ENCODE peak calls at places on chromosomes 11 and 22, in six cellular contexts. One of them, this sample, is unnamed.

GRCh38 chr11:3984896-3985295 is 109.7 kb upstream of the RRM1 start:
- DNase-seq in GM12878: no peak
- DNase-seq in HCT116: no peak
- DNase-seq in SK-N-SH: peak
- DNase-seq in K562: peak
- DNase-seq in HepG2: no peak
- DNase-seq in this sample: no peak

GRCh38 chr11:77233011-77233410 is 68.5 kb downstream of the GDPD4 start:
- DNase-seq in GM12878: no peak
- DNase-seq in HCT116: no peak
- DNase-seq in SK-N-SH: no peak
- DNase-seq in K562: no peak
- DNase-seq in HepG2: no peak
- DNase-seq in this sample: no peak

GRCh38 chr22:48897959-48898358 is 929.7 kb downstream of the BRD1 start:
- DNase-seq in GM12878: no peak
- DNase-seq in HCT116: no peak
- DNase-seq in SK-N-SH: no peak
- DNase-seq in K562: no peak
- DNase-seq in HepG2: no peak
- DNase-seq in this sample: no peak

GRCh38 chr22:46286006-46286405 is 10.7 kb upstream of the GTSE1 start:
- DNase-seq in GM12878: no peak
- DNase-seq in HCT116: no peak
- DNase-seq in SK-N-SH: no peak
- DNase-seq in K562: no peak
- DNase-seq in HepG2: no peak
- DNase-seq in this sample: no peak

GRCh38 chr11:88102595-88102929 is 72.7 kb downstream of the RAB38 start:
- DNase-seq in GM12878: no peak
- DNase-seq in HCT116: no peak
- DNase-seq in SK-N-SH: no peak
- DNase-seq in K562: no peak
- DNase-seq in HepG2: no peak
- DNase-seq in this sample: no peak

GRCh38 chr11:96259053-96259837 is 83.8 kb downstream of the MAML2 start:
- DNase-seq in GM12878: no peak
- DNase-seq in HCT116: no peak
- DNase-seq in SK-N-SH: no peak
- DNase-seq in K562: no peak
- DNase-seq in HepG2: no peak
- DNase-seq in this sample: no peak

GRCh38 chr22:43014062-43014875 is 680 bp downstream of the PACSIN2 start:
- DNase-seq in GM12878: no peak
- DNase-seq in HCT116: no peak
- DNase-seq in SK-N-SH: peak
- DNase-seq in K562: peak
- DNase-seq in HepG2: peak
- DNase-seq in this sample: no peak

GRCh38 chr11:89220684-89221339 is 43.1 kb downstream of the TYR start:
- DNase-seq in GM12878: no peak
- DNase-seq in HCT116: no peak
- DNase-seq in SK-N-SH: no peak
- DNase-seq in K562: no peak
- DNase-seq in HepG2: no peak
- DNase-seq in this sample: no peak

GRCh38 chr11:120324932-120325810 is at the start of gene TLCD5:
- DNase-seq in GM12878: no peak
- DNase-seq in HCT116: peak
- DNase-seq in SK-N-SH: peak
- DNase-seq in K562: peak
- DNase-seq in HepG2: peak
- DNase-seq in this sample: no peak

GRCh38 chr11:125588505-125588904 is 4.1 kb upstream of the STT3A start:
- DNase-seq in GM12878: no peak
- DNase-seq in HCT116: peak
- DNase-seq in SK-N-SH: no peak
- DNase-seq in K562: peak
- DNase-seq in HepG2: no peak
- DNase-seq in this sample: no peak

GRCh38 chr22:27715078-27715477 is 86.5 kb downstream of the MN1 start:
- DNase-seq in GM12878: no peak
- DNase-seq in HCT116: no peak
- DNase-seq in SK-N-SH: peak
- DNase-seq in K562: no peak
- DNase-seq in HepG2: no peak
- DNase-seq in this sample: no peak

GRCh38 chr11:24386551-24387404 is 110.1 kb upstream of the LUZP2 start:
- DNase-seq in GM12878: no peak
- DNase-seq in HCT116: no peak
- DNase-seq in SK-N-SH: peak
- DNase-seq in K562: no peak
- DNase-seq in HepG2: peak
- DNase-seq in this sample: no peak

GRCh38 chr11:20000393-20001134 is 159.7 kb downstream of the DBX1 start:
- DNase-seq in GM12878: no peak
- DNase-seq in HCT116: no peak
- DNase-seq in SK-N-SH: no peak
- DNase-seq in K562: no peak
- DNase-seq in HepG2: peak
- DNase-seq in this sample: no peak

GRCh38 chr22:40620464-40621046 is 16.0 kb downstream of the MRTFA start:
- DNase-seq in GM12878: no peak
- DNase-seq in HCT116: peak
- DNase-seq in SK-N-SH: no peak
- DNase-seq in K562: peak
- DNase-seq in HepG2: no peak
- DNase-seq in this sample: no peak

GRCh38 chr11:45339754-45340519 is 53.8 kb upstream of the SYT13 start:
- DNase-seq in GM12878: peak
- DNase-seq in HCT116: peak
- DNase-seq in SK-N-SH: peak
- DNase-seq in K562: peak
- DNase-seq in HepG2: peak
- DNase-seq in this sample: peak

GRCh38 chr11:72751293-72752087 is 718 bp downstream of the ARAP1 start:
- DNase-seq in GM12878: no peak
- DNase-seq in HCT116: no peak
- DNase-seq in SK-N-SH: peak
- DNase-seq in K562: peak
- DNase-seq in HepG2: no peak
- DNase-seq in this sample: no peak

GRCh38 chr22:19693981-19694670 is 20.2 kb upstream of the SEPTIN5 start:
- DNase-seq in GM12878: no peak
- DNase-seq in HCT116: no peak
- DNase-seq in SK-N-SH: no peak
- DNase-seq in K562: no peak
- DNase-seq in HepG2: no peak
- DNase-seq in this sample: no peak

GRCh38 chr22:23213031-23213555 is 32.8 kb downstream of the BCR start:
- DNase-seq in GM12878: no peak
- DNase-seq in HCT116: no peak
- DNase-seq in SK-N-SH: no peak
- DNase-seq in K562: peak
- DNase-seq in HepG2: no peak
- DNase-seq in this sample: no peak

GRCh38 chr11:12606597-12606996 is 67.6 kb upstream of the TEAD1 start:
- DNase-seq in GM12878: no peak
- DNase-seq in HCT116: no peak
- DNase-seq in SK-N-SH: no peak
- DNase-seq in K562: no peak
- DNase-seq in HepG2: no peak
- DNase-seq in this sample: no peak

GRCh38 chr11:38191101-38191500 is 1593.1 kb upstream of the RAG2 start:
- DNase-seq in GM12878: no peak
- DNase-seq in HCT116: no peak
- DNase-seq in SK-N-SH: no peak
- DNase-seq in K562: no peak
- DNase-seq in HepG2: no peak
- DNase-seq in this sample: no peak

GRCh38 chr22:46087816-46088277 is 62.5 kb upstream of the PPARA start:
- DNase-seq in GM12878: no peak
- DNase-seq in HCT116: no peak
- DNase-seq in SK-N-SH: peak
- DNase-seq in K562: peak
- DNase-seq in HepG2: no peak
- DNase-seq in this sample: no peak

GRCh38 chr11:78212586-78213371 is 24.1 kb downstream of the USP35 start:
- DNase-seq in GM12878: no peak
- DNase-seq in HCT116: no peak
- DNase-seq in SK-N-SH: no peak
- DNase-seq in K562: no peak
- DNase-seq in HepG2: no peak
- DNase-seq in this sample: no peak

GRCh38 chr11:99275521-99275920 is 254.8 kb downstream of the CNTN5 start:
- DNase-seq in GM12878: no peak
- DNase-seq in HCT116: no peak
- DNase-seq in SK-N-SH: no peak
- DNase-seq in K562: no peak
- DNase-seq in HepG2: no peak
- DNase-seq in this sample: no peak

GRCh38 chr11:43575931-43576833 is 104.4 kb upstream of the HSD17B12 start:
- DNase-seq in GM12878: no peak
- DNase-seq in HCT116: no peak
- DNase-seq in SK-N-SH: no peak
- DNase-seq in K562: no peak
- DNase-seq in HepG2: no peak
- DNase-seq in this sample: no peak

GRCh38 chr22:42673898-42674390 is 24.8 kb upstream of the CYB5R3 start:
- DNase-seq in GM12878: no peak
- DNase-seq in HCT116: no peak
- DNase-seq in SK-N-SH: no peak
- DNase-seq in K562: no peak
- DNase-seq in HepG2: peak
- DNase-seq in this sample: no peak

GRCh38 chr11:47257178-47257517 is 648 bp upstream of the NR1H3 start:
- DNase-seq in GM12878: no peak
- DNase-seq in HCT116: no peak
- DNase-seq in SK-N-SH: no peak
- DNase-seq in K562: no peak
- DNase-seq in HepG2: no peak
- DNase-seq in this sample: no peak

GRCh38 chr22:32880906-32881596 is 79.5 kb downstream of the TIMP3 start:
- DNase-seq in GM12878: no peak
- DNase-seq in HCT116: no peak
- DNase-seq in SK-N-SH: peak
- DNase-seq in K562: peak
- DNase-seq in HepG2: no peak
- DNase-seq in this sample: no peak

GRCh38 chr11:60485987-60486386 is 6.6 kb upstream of the MS4A12 start:
- DNase-seq in GM12878: peak
- DNase-seq in HCT116: peak
- DNase-seq in SK-N-SH: peak
- DNase-seq in K562: peak
- DNase-seq in HepG2: peak
- DNase-seq in this sample: peak
- TF ChIP-seq REST in GM12878: no peak
- TF ChIP-seq REST in HCT116: no peak
- TF ChIP-seq REST in SK-N-SH: no peak
- TF ChIP-seq REST in K562: no peak
- TF ChIP-seq REST in HepG2: no peak
- TF ChIP-seq REST in this sample: no peak

GRCh38 chr11:114163830-114164401 is 104.4 kb downstream of the ZBTB16 start:
- DNase-seq in GM12878: no peak
- DNase-seq in HCT116: no peak
- DNase-seq in SK-N-SH: no peak
- DNase-seq in K562: no peak
- DNase-seq in HepG2: no peak
- DNase-seq in this sample: no peak
- TF ChIP-seq SIN3A in GM12878: no peak
- TF ChIP-seq SIN3A in HCT116: no peak
- TF ChIP-seq SIN3A in SK-N-SH: no peak
- TF ChIP-seq SIN3A in K562: no peak
- TF ChIP-seq SIN3A in HepG2: no peak
- TF ChIP-seq SIN3A in this sample: no peak

GRCh38 chr22:50400931-50401330 is 57.8 kb downstream of the PPP6R2 start:
- DNase-seq in GM12878: no peak
- DNase-seq in HCT116: no peak
- DNase-seq in SK-N-SH: no peak
- DNase-seq in K562: no peak
- DNase-seq in HepG2: no peak
- DNase-seq in this sample: no peak

GRCh38 chr22:50400406-50400805 is 57.3 kb downstream of the PPP6R2 start:
- DNase-seq in GM12878: no peak
- DNase-seq in HCT116: no peak
- DNase-seq in SK-N-SH: no peak
- DNase-seq in K562: no peak
- DNase-seq in HepG2: no peak
- DNase-seq in this sample: no peak

GRCh38 chr22:50401907-50402306 is 58.8 kb downstream of the PPP6R2 start:
- DNase-seq in GM12878: no peak
- DNase-seq in HCT116: no peak
- DNase-seq in SK-N-SH: no peak
- DNase-seq in K562: no peak
- DNase-seq in HepG2: no peak
- DNase-seq in this sample: no peak

GRCh38 chr22:50398698-50399648 is 55.8 kb downstream of the PPP6R2 start:
- DNase-seq in GM12878: no peak
- DNase-seq in HCT116: no peak
- DNase-seq in SK-N-SH: no peak
- DNase-seq in K562: no peak
- DNase-seq in HepG2: no peak
- DNase-seq in this sample: no peak

GRCh38 chr22:50399751-50400331 is 56.7 kb downstream of the PPP6R2 start:
- DNase-seq in GM12878: no peak
- DNase-seq in HCT116: peak
- DNase-seq in SK-N-SH: peak
- DNase-seq in K562: peak
- DNase-seq in HepG2: peak
- DNase-seq in this sample: no peak
- TF ChIP-seq REST in GM12878: no peak
- TF ChIP-seq REST in HCT116: no peak
- TF ChIP-seq REST in SK-N-SH: no peak
- TF ChIP-seq REST in K562: no peak
- TF ChIP-seq REST in HepG2: no peak
- TF ChIP-seq REST in this sample: no peak

DNA sequence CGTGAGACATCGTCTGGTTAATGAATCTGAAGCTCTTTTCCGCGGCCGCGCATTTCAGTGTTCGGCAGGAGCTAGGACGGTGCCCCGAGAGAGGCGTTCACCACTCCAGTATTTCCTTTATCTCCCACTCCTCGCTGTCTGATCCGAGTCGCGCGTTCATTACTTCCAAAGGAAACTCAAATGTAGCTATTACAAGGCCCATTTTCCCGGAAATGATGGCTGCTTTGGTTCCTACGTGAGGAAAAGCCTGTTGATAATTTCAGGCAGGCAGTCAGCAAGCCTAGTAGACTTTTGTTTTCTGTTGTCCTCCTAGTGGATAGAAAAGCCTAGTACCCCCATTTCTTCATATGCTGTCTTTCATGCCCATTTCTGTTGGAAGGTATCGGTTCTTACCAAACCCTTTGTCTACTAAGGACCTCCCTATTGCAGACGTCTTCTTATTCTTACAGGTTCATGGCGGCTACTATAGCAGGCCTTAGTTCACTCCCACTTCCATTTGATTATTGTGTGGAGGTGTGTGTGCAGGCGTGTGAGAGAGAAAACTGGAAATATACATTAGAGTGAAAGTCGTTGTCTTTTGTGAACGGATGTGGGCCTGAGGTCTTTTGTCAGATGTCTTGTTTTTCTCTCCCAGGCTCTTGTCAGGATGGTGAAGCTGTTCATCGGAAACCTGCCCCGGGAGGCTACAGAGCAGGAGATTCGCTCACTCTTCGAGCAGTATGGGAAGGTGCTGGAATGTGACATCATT is 737 bp downstream of the RBM4 start:
- DNase-seq in GM12878: no peak
- DNase-seq in HCT116: no peak
- DNase-seq in SK-N-SH: no peak
- DNase-seq in K562: no peak
- DNase-seq in HepG2: peak
- DNase-seq in this sample: no peak
- TF ChIP-seq SIN3A in GM12878: no peak
- TF ChIP-seq SIN3A in HCT116: no peak
- TF ChIP-seq SIN3A in SK-N-SH: no peak
- TF ChIP-seq SIN3A in K562: no peak
- TF ChIP-seq SIN3A in HepG2: no peak
- TF ChIP-seq SIN3A in this sample: no peak